ENCODE peak calls at places on chromosomes 16 and 17, in five cellular contexts. V is mucosa of descending colon, I is GM23338, H is NCI-H1048, E is NB4. O is an unnamed sample.

GRCh38 chr17:76405607-76405966 is 21.2 kb downstream of the SPHK1 start:
- DNase-seq in V (peak), E (peak), H (no peak), I (no peak), O (no peak)

GRCh38 chr17:79529661-79530081 is 81.2 kb downstream of the RBFOX3 start:
- DNase-seq in V (no peak), E (no peak), I (no peak), H (no peak), O (no peak)

GRCh38 chr17:3988297-3989120 is 24.3 kb upstream of the ATP2A3 start:
- DNase-seq in H (no peak), V (no peak), I (no peak), E (no peak), O (no peak)

GRCh38 chr16:75402821-75403475 is 30.4 kb downstream of the CFDP1 start:
- DNase-seq in I (peak), H (no peak), E (peak), V (no peak), O (peak)

GRCh38 chr17:38911081-38911730 is 14.2 kb upstream of the LASP1NB start:
- DNase-seq in H (no peak), V (no peak), I (no peak), E (no peak), O (no peak)

GRCh38 chr17:81912441-81913309 is 1.5 kb upstream of the PCYT2 start:
- DNase-seq in E (no peak), H (no peak), V (no peak), I (no peak), O (no peak)

GRCh38 chr17:38430316-38430715 is 2.1 kb downstream of the ARHGAP23 start:
- DNase-seq in H (no peak), I (no peak), V (no peak), E (peak), O (no peak)

GRCh38 chr16:3112058-3112880 is at the start of gene ZNF205:
- DNase-seq in V (peak), E (no peak), I (peak), H (no peak), O (peak)

GRCh38 chr17:41864498-41864836 is 756 bp downstream of the KLHL11 start:
- DNase-seq in H (no peak), V (no peak), I (no peak), E (no peak), O (no peak)

GRCh38 chr16:976389-976931 is 5.1 kb upstream of the SOX8 start:
- DNase-seq in I (no peak), V (no peak), E (no peak), H (no peak), O (no peak)

GRCh38 chr17:42849451-42850157 is 1.4 kb upstream of the AOC3 start:
- DNase-seq in H (no peak), E (no peak), V (no peak), I (no peak), O (no peak)

O was measured in T47D.